ENCODE peak calls at places on chromosomes 3 and 15, in four cellular contexts. E, G, C and J are unnamed samples.

GRCh38 chr15:70056091-70056680 is 41.5 kb downstream of the TLE3 start:
- DNase-seq in C (no peak), E (no peak), G (peak; percentile 4), J (no peak)

GRCh38 chr3:140117111-140117526 is 182.1 kb downstream of the CLSTN2 start:
- DNase-seq in C (no peak), E (no peak), G (no peak), J (no peak)

GRCh38 chr15:78838480-78838879 is 27.2 kb upstream of the ADAMTS7 start:
- DNase-seq in C (no peak), G (no peak), E (no peak), J (no peak)

GRCh38 chr3:94524102-94524922 is 461.5 kb downstream of the NSUN3 start:
- DNase-seq in C (peak; percentile 10), G (no peak), E (peak; percentile 70), J (no peak)

GRCh38 chr3:112459750-112460149 is 39.5 kb downstream of the BTLA start:
- DNase-seq in E (no peak), C (no peak), G (no peak), J (no peak)

GRCh38 chr3:134687642-134688041 is 36.8 kb upstream of the KY start:
- DNase-seq in G (no peak), E (no peak), C (no peak), J (no peak)

GRCh38 chr3:66336358-66336766 is 115.6 kb downstream of the SLC25A26 start:
- DNase-seq in E (no peak), G (no peak), C (no peak), J (no peak)

GRCh38 chr3:117184574-117184973 is 475.0 kb downstream of the TUSC7 start:
- DNase-seq in G (no peak), C (no peak), E (no peak), J (no peak)

GRCh38 chr3:194224536-194224935 is 88.6 kb downstream of the HES1 start:
- DNase-seq in C (no peak), E (no peak), G (no peak), J (no peak)

GRCh38 chr3:121896823-121897222 is 2.6 kb downstream of the SLC15A2 start:
- DNase-seq in C (no peak), G (no peak), E (no peak), J (no peak)

GRCh38 chr3:123791417-123791816 is 92.7 kb downstream of the MYLK start:
- DNase-seq in C (no peak), G (no peak), E (no peak), J (no peak)

GRCh38 chr3:43505351-43505750 is 116.5 kb downstream of the ANO10 start:
- DNase-seq in E (no peak), C (no peak), G (no peak), J (no peak)

GRCh38 chr3:192130534-192131132 is 596.7 kb downstream of the FGF12 start:
- DNase-seq in G (peak; percentile 59), C (peak; percentile 27), E (peak; percentile 42), J (peak; percentile 43)

GRCh38 chr15:67109141-67110034 is 44.0 kb downstream of the SMAD3 start:
- DNase-seq in E (peak; percentile 61), G (no peak), C (no peak), J (peak; percentile 88)

GRCh38 chr3:131622726-131623125 is 120.0 kb upstream of the MRPL3 start:
- DNase-seq in E (no peak), C (no peak), G (no peak), J (no peak)

GRCh38 chr15:62853114-62853832 is 189.3 kb upstream of the TPM1 start:
- DNase-seq in E (peak; percentile 80), C (no peak), G (no peak), J (peak; percentile 31)

GRCh38 chr3:178304758-178305157 is 231.5 kb upstream of the KCNMB2 start:
- DNase-seq in G (no peak), E (no peak), C (no peak), J (no peak)

GRCh38 chr3:106589306-106589942 is 720.6 kb upstream of the CBLB start:
- DNase-seq in C (no peak), E (no peak), G (no peak), J (no peak)

GRCh38 chr15:63510548-63510940 is 6.2 kb downstream of the USP3 start:
- DNase-seq in G (no peak), E (no peak), C (no peak), J (no peak)

GRCh38 chr3:27939940-27940339 is 217.8 kb upstream of the EOMES start:
- DNase-seq in G (no peak), C (no peak), E (peak; percentile 12), J (no peak)

GRCh38 chr3:189353988-189354735 is 182.4 kb downstream of the TPRG1 start:
- DNase-seq in C (no peak), G (no peak), E (no peak), J (peak; percentile 52)

GRCh38 chr3:144287001-144287400 is 315.4 kb downstream of the DIPK2A start:
- DNase-seq in C (no peak), G (no peak), E (no peak), J (no peak)

DNA sequence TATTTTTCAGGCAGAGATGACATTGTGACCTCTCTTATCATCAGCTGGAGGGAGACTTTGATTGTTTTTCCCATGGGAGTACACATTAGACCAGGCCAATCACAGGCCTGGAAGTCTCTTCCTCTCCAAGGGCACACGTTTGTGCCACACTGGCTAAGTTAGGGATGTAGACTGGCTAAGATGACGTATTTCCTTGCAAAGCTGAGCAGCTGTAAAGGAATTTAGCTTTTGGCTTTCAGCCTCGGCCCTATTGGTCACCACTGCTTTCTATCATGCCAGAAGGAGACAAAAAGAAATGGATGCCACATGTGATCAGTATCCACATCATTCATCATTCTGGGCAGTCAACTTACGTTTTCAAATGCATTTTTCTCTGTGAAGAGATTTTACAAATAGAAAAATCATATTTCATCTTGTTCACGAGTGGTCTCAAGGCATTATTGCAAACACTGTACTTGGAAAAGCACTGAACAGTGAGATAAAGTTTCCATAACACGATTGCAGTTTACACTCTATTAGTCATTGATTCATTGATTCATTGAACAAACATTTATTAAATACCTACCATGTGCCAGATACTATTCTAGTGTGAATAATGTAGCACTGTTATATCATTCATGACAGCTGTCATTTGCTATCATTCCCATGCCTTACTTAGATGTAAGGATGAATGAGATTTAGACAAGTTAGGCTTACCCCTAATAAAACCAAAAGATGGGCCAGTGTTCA is 27.0 kb upstream of the RNF7 start:
- DNase-seq in G (no peak), E (no peak), C (no peak), J (no peak)
- TF ChIP-seq HMGXB4 in G (no peak), E (no peak), C (no peak), J (no peak)

DNA sequence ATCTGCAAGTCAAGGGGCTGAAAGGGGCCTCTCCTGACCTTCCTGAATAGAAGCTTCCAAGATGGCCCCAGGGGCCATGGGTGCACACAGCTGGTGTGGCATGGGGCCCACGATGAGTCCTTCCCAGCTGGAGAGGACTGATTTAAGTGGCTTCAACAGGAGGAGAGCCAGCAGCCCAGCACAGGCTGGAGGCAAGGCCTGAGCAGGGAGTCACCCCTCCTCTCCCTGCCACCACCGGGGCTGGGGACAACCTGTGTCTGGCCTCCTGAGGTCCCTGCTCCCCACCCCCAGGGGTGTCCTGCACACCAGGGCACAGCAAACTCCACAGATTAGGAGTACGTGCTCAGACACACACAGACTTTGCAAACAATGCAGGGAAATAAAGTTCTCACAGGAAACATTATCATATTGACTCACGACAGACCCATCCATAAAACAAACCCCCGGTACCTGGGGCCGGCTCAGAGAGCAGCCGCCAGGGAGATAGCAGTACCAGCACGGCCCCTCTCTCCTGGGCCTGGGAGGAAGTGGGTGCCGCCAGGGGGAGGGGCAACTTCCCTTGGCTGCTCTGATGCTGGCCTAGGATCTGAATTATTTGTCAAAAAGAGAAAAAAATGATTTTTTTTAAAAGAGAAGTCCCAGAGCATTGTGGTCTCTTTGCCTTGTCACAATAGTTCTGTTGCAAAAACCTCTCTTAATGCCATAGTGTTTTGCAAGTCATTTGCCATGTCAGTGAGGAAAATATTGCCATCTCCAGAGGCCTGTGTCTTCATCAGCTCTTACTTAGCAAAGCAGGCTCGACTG is 21.9 kb upstream of the TSEN2 start:
- DNase-seq in E (peak; percentile 57), G (no peak), C (no peak), J (no peak)
- TF ChIP-seq HMGXB4 in E (peak; percentile 7), G (no peak), C (no peak), J (no peak)

GRCh38 chr3:159781867-159782266 is 206.8 kb upstream of the IL12A start:
- DNase-seq in C (no peak), E (no peak), G (no peak), J (no peak)
- TF ChIP-seq HMGXB4 in C (no peak), E (no peak), G (no peak), J (no peak)

GRCh38 chr3:37241880-37242279 is 67.5 kb upstream of the LRRFIP2 start:
- DNase-seq in E (no peak), G (no peak), C (peak; percentile 80), J (no peak)

GRCh38 chr3:37245003-37245402 is 70.6 kb upstream of the LRRFIP2 start:
- DNase-seq in G (no peak), E (no peak), C (no peak), J (no peak)

GRCh38 chr3:37243811-37244748 is 69.7 kb upstream of the LRRFIP2 start:
- DNase-seq in E (peak; percentile 54), G (peak; percentile 67), C (peak; percentile 88), J (peak; percentile 56)

GRCh38 chr3:37237252-37237651 is 62.9 kb upstream of the LRRFIP2 start:
- DNase-seq in G (no peak), C (peak; percentile 61), E (no peak), J (no peak)

GRCh38 chr3:37240170-37240945 is 66.0 kb upstream of the LRRFIP2 start:
- DNase-seq in E (no peak), C (peak; percentile 71), G (no peak), J (no peak)
- TF ChIP-seq HMGXB4 in E (no peak), C (no peak), G (no peak), J (no peak)

DNA sequence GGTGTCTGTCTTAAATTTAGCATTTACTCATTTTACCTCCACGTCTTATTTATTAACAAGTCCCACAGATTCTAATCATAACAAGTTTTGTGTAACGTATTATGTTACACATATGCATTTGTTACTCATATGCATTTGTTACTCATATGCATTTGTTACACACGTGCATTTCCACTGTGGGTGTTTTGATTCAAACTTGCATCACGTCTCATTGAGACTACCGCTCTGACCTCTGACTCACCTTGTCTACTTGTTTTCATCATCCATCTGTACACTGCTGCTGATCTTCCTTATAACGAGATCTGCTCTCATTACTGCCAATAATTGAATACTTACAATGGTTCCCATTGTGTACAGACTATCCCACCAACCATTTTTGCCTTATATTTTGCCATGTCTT is 1141.4 kb downstream of the TBL1XR1 start:
- DNase-seq in G (no peak), E (no peak), C (no peak), J (no peak)
- TF ChIP-seq HMGXB4 in G (no peak), E (no peak), C (no peak), J (no peak)

GRCh38 chr3:52217409-52217805 is 8.0 kb downstream of the TLR9 start:
- DNase-seq in E (no peak), G (no peak), C (no peak), J (no peak)
- TF ChIP-seq HMGXB4 in E (no peak), G (no peak), C (no peak), J (no peak)

DNA sequence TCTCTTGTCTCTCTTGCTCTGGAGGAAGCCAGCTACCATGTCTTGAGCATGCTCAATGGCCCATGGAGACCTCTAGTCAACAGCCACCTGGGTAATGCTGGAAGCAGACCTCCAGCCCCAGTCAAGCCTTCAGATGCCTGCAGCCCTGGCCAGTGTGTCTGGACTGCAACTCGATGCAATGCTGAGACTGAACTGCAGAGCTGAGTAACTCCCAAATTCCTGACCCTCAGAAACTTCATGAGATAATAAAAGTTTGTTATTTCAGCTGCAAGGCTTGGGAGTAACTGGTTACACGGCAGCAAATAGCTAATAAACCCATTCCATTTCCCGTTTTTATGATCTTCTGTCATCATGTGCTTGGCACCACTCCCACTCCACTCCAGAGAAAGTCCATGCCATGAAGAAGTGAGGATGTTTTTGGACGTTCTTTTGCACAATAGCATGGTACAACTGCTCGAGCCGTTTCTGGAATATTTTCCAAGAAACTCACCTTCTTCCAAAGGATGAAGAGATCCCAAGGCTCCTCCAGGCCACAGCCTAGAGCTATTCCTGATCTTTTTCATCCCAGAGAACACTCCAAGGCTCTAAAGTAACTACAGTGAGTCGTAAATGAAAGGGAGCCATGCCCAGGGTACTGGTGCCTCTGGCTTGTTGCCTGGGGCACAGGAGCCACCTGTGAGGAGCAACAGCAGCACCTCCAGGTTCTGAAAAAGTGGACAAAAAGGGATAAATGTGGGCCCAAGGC is 72.0 kb upstream of the KLF13 start:
- DNase-seq in C (no peak), E (no peak), G (no peak), J (no peak)
- TF ChIP-seq HMGXB4 in C (no peak), E (no peak), G (no peak), J (no peak)